ENCODE peak calls at places on chromosomes 1 and 21, in six cellular contexts. V is neural progenitor cell, M is HCT116, K is fibroblast of lung, B is hepatocyte, H is mammary epithelial cell. G is an unnamed sample.
A peak's percentile ranks its signal among the peaks of the same experiment; 100 is the strongest.

GRCh38 chr1:19532519-19532918 is 47.2 kb upstream of the CAPZB start:
- DNase-seq in V (no peak), M (no peak), K (no peak), B (no peak), H (no peak), G (no peak)

GRCh38 chr1:154741327-154741726 is 128.8 kb downstream of the KCNN3 start:
- DNase-seq in V (no peak), M (no peak), K (peak; percentile 87), B (no peak), H (no peak), G (no peak)

GRCh38 chr1:167722152-167722869 is 529 bp downstream of the MPZL1 start:
- DNase-seq in V (peak; percentile 83), M (no peak), K (peak; percentile 49), B (peak; percentile 70), H (peak; percentile 68), G (peak; percentile 51)

GRCh38 chr1:156086256-156086662 is 4.0 kb upstream of the MEX3A start:
- DNase-seq in V (peak; percentile 83), M (no peak), K (peak; percentile 73), B (peak; percentile 73), H (peak; percentile 34), G (no peak)

GRCh38 chr1:172719694-172720138 is 60.8 kb downstream of the FASLG start:
- DNase-seq in V (peak; percentile 64), M (peak; percentile 39), K (peak; percentile 32), B (peak; percentile 58), H (no peak), G (no peak)

GRCh38 chr1:64107041-64107440 is 96.4 kb upstream of the UBE2U start:
- DNase-seq in V (no peak), M (no peak), K (peak; percentile 47), B (no peak), H (no peak), G (no peak)

GRCh38 chr1:71561729-71562128 is 480.9 kb upstream of the ZRANB2 start:
- DNase-seq in V (no peak), M (no peak), K (peak; percentile 86), B (no peak), H (peak; percentile 37), G (no peak)

GRCh38 chr1:170556910-170557309 is 24.9 kb downstream of the GORAB start:
- DNase-seq in V (no peak), M (no peak), K (no peak), B (no peak), H (no peak), G (no peak)

GRCh38 chr21:38422067-38422466 is 76.2 kb downstream of the ERG start:
- DNase-seq in V (no peak), M (no peak), K (no peak), B (no peak), H (no peak), G (no peak)

GRCh38 chr21:30083120-30083945 is 83.3 kb downstream of the CLDN17 start:
- DNase-seq in V (peak; percentile 51), M (no peak), K (no peak), B (no peak), H (peak; percentile 2), G (no peak)

GRCh38 chr1:24323281-24323680 is 4.1 kb downstream of the GRHL3 start:
- DNase-seq in V (no peak), M (no peak), K (no peak), B (no peak), H (peak; percentile 88), G (no peak)

GRCh38 chr1:207748737-207749528 is 2.9 kb upstream of the CD46 start:
- DNase-seq in V (no peak), M (peak; percentile 28), K (no peak), B (no peak), H (peak; percentile 47), G (peak; percentile 66)

GRCh38 chr21:40615503-40616376 is 231.2 kb downstream of the DSCAM start:
- DNase-seq in V (no peak), M (no peak), K (peak; percentile 62), B (peak; percentile 40), H (peak; percentile 27), G (no peak)

GRCh38 chr1:13550663-13551062 is 33.0 kb upstream of the PDPN start:
- DNase-seq in V (peak; percentile 59), M (no peak), K (no peak), B (peak; percentile 70), H (no peak), G (no peak)

GRCh38 chr1:63322248-63322943 is at the start of gene FOXD3:
- DNase-seq in V (peak; percentile 85), M (peak; percentile 27), K (no peak), B (peak; percentile 74), H (peak; percentile 25), G (no peak)

GRCh38 chr1:194114288-194114687 is 927.9 kb upstream of the B3GALT2 start:
- DNase-seq in V (no peak), M (no peak), K (no peak), B (no peak), H (no peak), G (no peak)

GRCh38 chr1:6601865-6602668 is 602 bp downstream of the KLHL21 start:
- DNase-seq in V (peak; percentile 77), M (no peak), K (peak; percentile 71), B (peak; percentile 71), H (peak; percentile 41), G (peak; percentile 68)

GRCh38 chr1:43540653-43541071 is 10.0 kb downstream of the PTPRF start:
- DNase-seq in V (no peak), M (no peak), K (peak; percentile 58), B (no peak), H (no peak), G (no peak)

GRCh38 chr21:42047821-42048613 is 23.1 kb upstream of the UMODL1 start:
- DNase-seq in V (no peak), M (no peak), K (peak; percentile 100), B (no peak), H (peak; percentile 36), G (no peak)

GRCh38 chr1:42925132-42925769 is 33.4 kb downstream of the SLC2A1 start:
- DNase-seq in V (peak; percentile 65), M (no peak), K (no peak), B (peak; percentile 4), H (no peak), G (no peak)

GRCh38 chr1:40837601-40838000 is 24.6 kb downstream of the CITED4 start:
- DNase-seq in V (no peak), M (no peak), K (no peak), B (no peak), H (no peak), G (no peak)

GRCh38 chr1:20184997-20185833 is 681 bp upstream of the UBXN10 start:
- DNase-seq in V (no peak), M (no peak), K (no peak), B (no peak), H (no peak), G (peak; percentile 76)

DNA sequence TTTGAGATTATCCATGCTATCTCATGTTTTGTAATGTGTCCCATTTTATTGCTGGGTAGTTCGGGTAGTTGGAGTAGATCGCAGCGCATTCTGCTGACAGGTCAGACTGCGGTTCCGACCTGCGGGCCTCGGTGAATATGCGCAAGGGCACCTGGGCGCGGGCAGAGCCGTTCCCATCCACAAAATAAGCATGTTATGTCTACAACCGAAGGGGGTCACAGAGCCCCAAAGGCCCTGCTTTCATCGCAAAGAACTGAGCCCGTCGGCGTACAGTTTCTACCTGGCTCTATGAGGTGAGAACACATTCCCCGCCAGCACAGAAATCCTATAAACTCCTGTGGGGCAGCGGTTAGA is 88.4 kb downstream of the PRKAB2 start:
- DNase-seq in V (no peak), M (no peak), K (no peak), B (no peak), H (no peak), G (no peak)
- TF ChIP-seq EZH2 in V (no peak), M (no peak), K (no peak), B (no peak), H (no peak), G (no peak)

GRCh38 chr1:11730429-11730861 is 5.5 kb upstream of the AGTRAP start:
- DNase-seq in V (no peak), M (no peak), K (no peak), B (no peak), H (no peak), G (peak; percentile 61)
- TF ChIP-seq CTCF in V (no peak), M (no peak), K (no peak), B (no peak), H (no peak), G (no peak)

DNA sequence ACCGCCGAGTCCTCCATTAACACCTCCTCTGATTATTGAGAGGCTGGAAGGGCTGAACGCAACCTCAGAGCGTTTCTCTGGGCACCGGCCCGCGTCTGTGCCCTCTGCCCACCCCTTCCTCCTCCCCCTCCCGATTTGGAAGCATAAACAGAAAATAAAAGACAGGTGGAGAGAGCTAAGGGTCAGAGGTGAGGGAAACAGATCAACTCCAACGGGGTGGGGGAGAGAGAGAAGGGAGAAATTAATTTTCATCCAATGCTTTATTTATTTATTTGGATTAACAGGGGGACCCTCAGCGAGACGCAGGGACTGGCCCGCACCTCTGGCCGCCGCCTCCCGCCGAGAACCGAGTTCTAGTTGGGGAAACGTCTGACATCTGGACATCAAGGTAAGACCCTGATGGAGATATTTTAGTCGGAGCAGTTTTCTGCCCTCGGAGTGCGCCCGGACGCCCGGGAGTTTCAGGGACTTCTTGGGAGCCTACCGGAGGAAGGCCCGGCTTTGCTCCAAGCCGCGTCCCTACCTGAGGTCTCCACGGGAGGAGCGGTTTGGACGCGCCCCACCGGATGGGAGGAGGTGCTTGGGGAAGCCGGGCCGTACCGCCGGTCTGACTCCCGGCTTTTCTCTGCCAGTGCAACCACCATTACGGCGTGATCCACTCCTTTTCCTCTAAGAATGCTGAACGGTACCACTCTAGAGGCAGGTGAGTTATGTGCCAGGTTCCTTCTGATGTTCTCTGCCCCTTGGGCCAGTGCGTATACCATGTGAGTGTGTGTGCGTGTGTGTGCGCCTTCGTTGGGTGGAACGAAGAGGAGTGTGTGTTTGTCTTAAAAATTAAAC is 5.1 kb upstream of the LHX9 start:
- DNase-seq in V (peak; percentile 34), M (no peak), K (no peak), B (no peak), H (no peak), G (no peak)
- TF ChIP-seq EZH2 in V (peak; percentile 73), M (no peak), K (peak; percentile 97), B (peak; percentile 90), H (peak; percentile 85), G (no peak)

GRCh38 chr1:212108981-212109380 is 73.4 kb downstream of the DTL start:
- DNase-seq in V (no peak), M (no peak), K (peak; percentile 36), B (no peak), H (no peak), G (no peak)

GRCh38 chr1:212109713-212110112 is 74.2 kb downstream of the DTL start:
- DNase-seq in V (no peak), M (no peak), K (no peak), B (no peak), H (no peak), G (no peak)

GRCh38 chr1:212107481-212107880 is 71.9 kb downstream of the DTL start:
- DNase-seq in V (no peak), M (no peak), K (no peak), B (no peak), H (no peak), G (peak; percentile 61)

GRCh38 chr1:212108187-212108586 is 72.6 kb downstream of the DTL start:
- DNase-seq in V (no peak), M (no peak), K (no peak), B (no peak), H (no peak), G (no peak)

DNA sequence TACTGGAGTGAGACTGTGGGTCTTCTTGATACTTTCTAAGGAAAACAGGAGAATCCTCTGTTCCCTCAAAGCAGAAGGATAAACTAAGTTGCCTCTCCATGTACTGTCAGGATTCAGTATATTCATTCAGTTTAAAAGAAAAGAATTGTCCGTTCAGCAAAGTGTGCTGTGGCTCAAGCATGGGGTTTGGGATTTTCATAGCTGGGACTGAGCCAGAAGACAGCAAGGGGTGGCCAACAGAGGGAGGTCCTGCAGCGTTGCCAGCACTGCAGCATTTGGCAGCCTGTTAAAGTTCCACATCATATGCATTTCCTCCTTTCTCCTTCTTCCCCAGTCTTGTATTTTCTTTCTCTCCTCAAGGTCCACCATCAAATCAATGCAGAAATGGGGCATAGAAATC is 75.1 kb downstream of the DTL start:
- DNase-seq in V (no peak), M (no peak), K (peak; percentile 47), B (peak; percentile 51), H (no peak), G (no peak)
- TF ChIP-seq CTCF in V (no peak), M (no peak), K (peak; percentile 38), B (peak; percentile 21), H (no peak), G (no peak)